ENCODE peak calls at places on chromosome 18, in four cellular contexts. L, A, D and C are unnamed samples. For H3K4me1, the result is how much of the 10 kb centered on the place peaks cover.

GRCh38 chr18:77071711-77072292 is 60.8 kb downstream of the MBP start:
- DNase-seq in L (peak), A (peak), D (no peak), C (no peak)

GRCh38 chr18:35851286-35851967 is 121.1 kb upstream of the RMP24 start:
- DNase-seq in L (no peak), A (no peak), D (no peak), C (peak)

GRCh38 chr18:76747676-76748075 is 74.7 kb upstream of the ZNF236 start:
- DNase-seq in L (no peak), A (no peak), D (no peak), C (no peak)

GRCh38 chr18:24248359-24248758 is 109.5 kb downstream of the CABYR start:
- DNase-seq in L (no peak), A (no peak), D (no peak), C (no peak)

GRCh38 chr18:7206231-7206630 is 24.7 kb upstream of the LRRC30 start:
- DNase-seq in L (no peak), A (no peak), D (no peak), C (no peak)

GRCh38 chr18:35707247-35707646 is 125.7 kb downstream of the GALNT1 start:
- DNase-seq in L (no peak), A (no peak), D (no peak), C (no peak)

GRCh38 chr18:63869374-63869773 is 18.1 kb upstream of the SERPINB2 start:
- DNase-seq in L (no peak), A (no peak), D (no peak), C (no peak)

GRCh38 chr18:75070235-75070624 is 138.7 kb downstream of the PTGR3 start:
- DNase-seq in L (no peak), A (no peak), D (no peak), C (no peak)

GRCh38 chr18:76759056-76759455 is 63.3 kb upstream of the ZNF236 start:
- DNase-seq in L (no peak), A (no peak), D (no peak), C (no peak)

GRCh38 chr18:52200891-52201663 is 138.9 kb upstream of the DCC start:
- DNase-seq in L (no peak), A (no peak), D (no peak), C (no peak)

GRCh38 chr18:62323483-62324354 is 1.4 kb upstream of the TNFRSF11A start:
- DNase-seq in L (no peak), A (no peak), D (no peak), C (peak)

GRCh38 chr18:42274488-42275137 is 319.6 kb downstream of the PIK3C3 start:
- DNase-seq in L (no peak), A (no peak), D (no peak), C (peak)

GRCh38 chr18:74840492-74841167 is 243.0 kb downstream of the ZNF407 start:
- DNase-seq in L (no peak), A (no peak), D (no peak), C (peak)

GRCh38 chr18:76986391-76986790 is 146.2 kb downstream of the MBP start:
- DNase-seq in L (no peak), A (no peak), D (no peak), C (no peak)

GRCh38 chr18:10490401-10491289 is 35.2 kb upstream of the NAPG start:
- DNase-seq in L (peak), A (peak), D (no peak), C (peak)

GRCh38 chr18:69935319-69936190 is 12.1 kb downstream of the CD226 start:
- DNase-seq in L (no peak), A (peak), D (no peak), C (peak)

GRCh38 chr18:49646864-49647263 is 85.0 kb downstream of the LIPG start:
- DNase-seq in L (no peak), A (no peak), D (no peak), C (no peak)

GRCh38 chr18:78721986-78722385 is 257.6 kb upstream of the SALL3 start:
- DNase-seq in L (no peak), A (no peak), D (no peak), C (peak)

GRCh38 chr18:36757081-36757480 is 71.7 kb downstream of the TPGS2 start:
- DNase-seq in L (no peak), A (no peak), D (no peak), C (peak)

GRCh38 chr18:23068692-23069305 is 66.5 kb upstream of the CABLES1 start:
- DNase-seq in L (no peak), A (no peak), D (no peak), C (no peak)

GRCh38 chr18:75204262-75204977 is 4.5 kb downstream of the PTGR3 start:
- DNase-seq in L (no peak), A (no peak), D (peak), C (peak)

GRCh38 chr18:69261436-69261835 is 139.3 kb upstream of the DOK6 start:
- DNase-seq in L (no peak), A (no peak), D (no peak), C (no peak)

GRCh38 chr18:45738660-45739059 is 14.7 kb downstream of the SLC14A1 start:
- DNase-seq in L (no peak), A (no peak), D (no peak), C (peak)

GRCh38 chr18:51980101-51980500 is 359.9 kb upstream of the DCC start:
- DNase-seq in L (no peak), A (no peak), D (no peak), C (no peak)

GRCh38 chr18:12027480-12027879 is 46.2 kb downstream of the IMPA2 start:
- DNase-seq in L (no peak), A (no peak), D (no peak), C (no peak)

GRCh38 chr18:48820483-48821250 is 130.1 kb downstream of the SMAD7 start:
- DNase-seq in L (no peak), A (no peak), D (peak), C (no peak)

GRCh38 chr18:55502346-55502710 is 85.7 kb downstream of the TCF4 start:
- DNase-seq in L (no peak), A (no peak), D (no peak), C (peak)
- H3K4me1 ChIP-seq in L (under half), A (under half), D (under half), C (under half)

GRCh38 chr18:26059357-26059756 is 31.1 kb downstream of the SS18 start:
- DNase-seq in L (no peak), A (no peak), D (no peak), C (peak)

GRCh38 chr18:26056291-26056690 is 34.1 kb downstream of the SS18 start:
- DNase-seq in L (no peak), A (no peak), D (no peak), C (no peak)

GRCh38 chr18:26051845-26052244 is 38.6 kb downstream of the SS18 start:
- DNase-seq in L (no peak), A (no peak), D (no peak), C (no peak)

GRCh38 chr18:26052497-26052896 is 37.9 kb downstream of the SS18 start:
- DNase-seq in L (no peak), A (no peak), D (no peak), C (no peak)

GRCh38 chr18:26057208-26057821 is 33.1 kb downstream of the SS18 start:
- DNase-seq in L (no peak), A (no peak), D (no peak), C (peak)
- H3K4me1 ChIP-seq in L (under half), A (under half), D (under half), C (under half)

GRCh38 chr18:477565-477964 is 22.9 kb downstream of the COLEC12 start:
- DNase-seq in L (peak), A (no peak), D (no peak), C (peak)

GRCh38 chr18:476368-476767 is 24.1 kb downstream of the COLEC12 start:
- DNase-seq in L (no peak), A (no peak), D (no peak), C (no peak)

GRCh38 chr18:473687-474265 is 26.7 kb downstream of the COLEC12 start:
- DNase-seq in L (no peak), A (no peak), D (no peak), C (no peak)

GRCh38 chr18:474416-474815 is 26.1 kb downstream of the COLEC12 start:
- DNase-seq in L (no peak), A (no peak), D (no peak), C (peak)

DNA sequence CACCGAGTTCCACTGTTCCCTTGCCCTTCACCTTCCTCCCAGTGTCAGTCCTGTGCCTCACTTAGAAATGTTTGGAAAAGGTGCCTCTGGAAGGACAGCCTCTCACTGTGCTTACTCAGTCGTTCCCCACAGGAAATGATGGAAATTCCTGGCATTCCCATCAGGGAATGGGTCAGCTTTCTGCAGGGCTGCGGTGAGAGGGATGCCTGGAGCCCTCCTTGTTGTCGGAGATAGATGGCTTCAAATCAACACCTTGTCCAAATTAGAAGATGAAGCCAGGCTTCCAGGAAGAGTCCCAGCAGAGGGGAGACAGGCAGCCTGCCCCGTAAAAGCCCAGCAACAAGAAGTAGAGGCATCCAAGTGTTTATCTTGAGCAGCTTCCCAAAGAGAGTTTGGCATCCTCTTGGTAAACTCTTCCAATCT is 25.3 kb downstream of the COLEC12 start:
- DNase-seq in L (no peak), A (no peak), D (no peak), C (peak)
- H3K4me1 ChIP-seq in L (under half), A (under half), D (under half), C (under half)

GRCh38 chr18:21305621-21306020 is 63.6 kb downstream of the GREB1L start:
- DNase-seq in L (no peak), A (no peak), D (no peak), C (peak)
- H3K4me1 ChIP-seq in L (under half), A (under half), D (under half), C (under half)

GRCh38 chr18:4352746-4353522 is 102.2 kb downstream of the DLGAP1 start:
- DNase-seq in L (no peak), A (no peak), D (no peak), C (peak)

GRCh38 chr18:4353853-4354418 is 101.2 kb downstream of the DLGAP1 start:
- DNase-seq in L (no peak), A (no peak), D (no peak), C (no peak)

GRCh38 chr18:4356929-4357328 is 98.2 kb downstream of the DLGAP1 start:
- DNase-seq in L (no peak), A (no peak), D (no peak), C (no peak)

GRCh38 chr18:4351005-4351404 is 104.1 kb downstream of the DLGAP1 start:
- DNase-seq in L (no peak), A (no peak), D (no peak), C (no peak)
- H3K4me1 ChIP-seq in L (under half), A (under half), D (under half), C (under half)

DNA sequence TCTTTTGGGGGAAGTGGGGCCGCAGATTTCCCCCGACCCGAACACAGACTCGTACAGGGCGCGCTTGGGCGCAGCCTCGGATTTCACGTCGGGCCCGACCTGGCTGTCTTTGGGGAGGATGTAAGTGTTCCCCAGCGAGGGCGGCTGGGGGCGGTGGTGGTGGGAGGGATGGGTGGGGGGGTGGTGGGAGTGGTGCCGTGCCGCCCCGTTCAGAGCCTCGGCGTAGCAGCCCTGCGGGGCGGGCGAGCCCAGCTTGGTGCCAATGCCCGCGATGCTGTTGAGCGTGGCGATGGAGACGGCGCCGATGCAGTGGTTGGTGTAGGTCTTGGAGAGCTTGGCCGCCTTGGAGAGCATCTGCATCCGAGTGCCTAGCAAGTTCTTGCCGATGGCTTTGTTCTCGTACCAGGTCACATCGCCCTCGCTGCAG is 1.5 kb downstream of the KCTD1 start:
- DNase-seq in L (no peak), A (no peak), D (peak), C (peak)
- H3K4me1 ChIP-seq in L (under half), A (under half), D (under half), C (under half)

GRCh38 chr18:58098706-58099105 is 54.7 kb downstream of the NEDD4L start:
- DNase-seq in L (no peak), A (no peak), D (no peak), C (no peak)
- H3K4me1 ChIP-seq in L (under half), A (under half), D (under half), C (under half)

GRCh38 chr18:32906506-32907214 is 133.8 kb upstream of the KLHL14 start:
- DNase-seq in L (no peak), A (no peak), D (no peak), C (peak)
- H3K4me1 ChIP-seq in L (under half), A (under half), D (under half), C (under half)

GRCh38 chr18:57542801-57543427 is 43.6 kb downstream of the FECH start:
- DNase-seq in L (no peak), A (no peak), D (no peak), C (peak)

GRCh38 chr18:57539702-57540101 is 46.8 kb downstream of the FECH start:
- DNase-seq in L (no peak), A (no peak), D (no peak), C (no peak)

GRCh38 chr18:57544958-57545661 is 41.4 kb downstream of the FECH start:
- DNase-seq in L (no peak), A (no peak), D (no peak), C (no peak)

GRCh38 chr18:57543560-57543959 is 42.9 kb downstream of the FECH start:
- DNase-seq in L (no peak), A (no peak), D (no peak), C (no peak)

GRCh38 chr18:57542126-57542525 is 44.4 kb downstream of the FECH start:
- DNase-seq in L (no peak), A (no peak), D (no peak), C (peak)
- H3K4me1 ChIP-seq in L (under half), A (under half), D (under half), C (under half)